ENCODE peak calls at places on chromosomes 4 and X, in five cellular contexts. M, I, L, V and D are unnamed samples.

GRCh38 chr4:175891231-175891630 is 79.2 kb upstream of the GPM6A start:
- DNase-seq in L (no peak), V (no peak), M (no peak), I (no peak), D (no peak)

GRCh38 chr4:73303711-73304110 is 45.1 kb upstream of the ANKRD17 start:
- DNase-seq in V (no peak), M (no peak), L (no peak), I (no peak), D (no peak)

GRCh38 chr4:119725688-119726330 is 97.2 kb upstream of the PDE5A start:
- DNase-seq in L (peak), V (peak), I (peak), M (peak), D (no peak)

GRCh38 chr4:77734928-77735327 is 84.2 kb downstream of the CNOT6L start:
- DNase-seq in I (no peak), L (peak), V (peak), M (peak), D (no peak)

GRCh38 chr4:48706741-48707140 is 73.3 kb downstream of the FRYL start:
- DNase-seq in V (no peak), I (no peak), M (no peak), L (no peak), D (no peak)

GRCh38 chrX:146396409-146396808 is 413.2 kb upstream of the CXorf51B start:
- DNase-seq in L (no peak), I (peak), M (no peak), V (no peak), D (no peak)

GRCh38 chr4:153154010-153154975 is 50.0 kb upstream of the TRIM2 start:
- DNase-seq in M (peak), L (no peak), V (peak), I (no peak), D (no peak)

GRCh38 chr4:139746430-139746829 is 80.8 kb downstream of the MGST2 start:
- DNase-seq in I (no peak), M (no peak), V (no peak), L (no peak), D (no peak)

GRCh38 chr4:44186096-44186849 is 262.3 kb downstream of the KCTD8 start:
- DNase-seq in M (no peak), V (no peak), I (peak), L (no peak), D (no peak)

GRCh38 chr4:103091601-103092223 is 7.9 kb downstream of the BDH2 start:
- DNase-seq in I (no peak), V (peak), M (peak), L (no peak), D (peak)

GRCh38 chrX:31057291-31057690 is 14.6 kb downstream of the FTHL17 start:
- DNase-seq in L (no peak), M (no peak), I (no peak), V (no peak), D (no peak)

GRCh38 chr4:145937021-145937861 is 1.4 kb downstream of the ZNF827 start:
- DNase-seq in M (peak), I (peak), L (no peak), V (peak), D (peak)

GRCh38 chrX:139931646-139932076 is 1.2 kb downstream of the ATP11C start:
- DNase-seq in L (no peak), M (no peak), V (no peak), I (no peak), D (no peak)

GRCh38 chrX:53071064-53071463 is 11.1 kb upstream of the TSPYL2 start:
- DNase-seq in I (no peak), L (no peak), V (no peak), M (no peak), D (no peak)

GRCh38 chr4:140448830-140449229 is 21.4 kb upstream of the CLGN start:
- DNase-seq in M (no peak), V (no peak), L (no peak), I (no peak), D (no peak)

GRCh38 chr4:139872274-139872673 is 206.7 kb downstream of the MGST2 start:
- DNase-seq in I (no peak), M (peak), V (peak), L (no peak), D (no peak)

GRCh38 chrX:40531056-40531826 is 49.5 kb upstream of the ATP6AP2 start:
- DNase-seq in V (no peak), I (no peak), M (no peak), L (no peak), D (no peak)

GRCh38 chr4:92235741-92236140 is 68.0 kb upstream of the GRID2 start:
- DNase-seq in L (no peak), V (no peak), I (no peak), M (peak), D (no peak)

GRCh38 chr4:8671712-8672290 is 79.2 kb downstream of the CPZ start:
- DNase-seq in I (no peak), M (no peak), V (no peak), L (no peak), D (no peak)

GRCh38 chrX:12955882-12956703 is 18.8 kb upstream of the TMSB4X start:
- DNase-seq in L (no peak), M (peak), V (peak), I (no peak), D (no peak)

GRCh38 chrX:21811832-21812231 is 27.6 kb upstream of the MBTPS2 start:
- DNase-seq in M (no peak), V (no peak), L (no peak), I (no peak), D (no peak)

GRCh38 chrX:29419774-29420553 is 795.4 kb upstream of the MAGEB2 start:
- DNase-seq in I (no peak), L (no peak), V (peak), M (peak), D (no peak)

GRCh38 chrX:53089224-53089842 is 4.6 kb upstream of the KANTR start:
- DNase-seq in L (no peak), I (no peak), M (peak), V (peak), D (no peak)

GRCh38 chr4:5753766-5754528 is 42.9 kb downstream of the EVC start:
- DNase-seq in M (peak), L (no peak), V (peak), I (no peak), D (no peak)

GRCh38 chr4:23305026-23305425 is 584.8 kb downstream of the PPARGC1A start:
- DNase-seq in L (no peak), V (peak), M (no peak), I (no peak), D (no peak)

GRCh38 chr4:125702406-125702805 is 387.7 kb downstream of the FAT4 start:
- DNase-seq in L (no peak), M (peak), V (no peak), I (no peak), D (no peak)

GRCh38 chr4:29046716-29047115 is 1673.5 kb upstream of the PCDH7 start:
- DNase-seq in M (peak), I (no peak), V (peak), L (no peak), D (no peak)

GRCh38 chr4:48275247-48275646 is 5.6 kb upstream of the TEC start:
- DNase-seq in M (peak), I (no peak), L (no peak), V (peak), D (no peak)

GRCh38 chrX:47283015-47283771 is 50.4 kb downstream of the USP11 start:
- DNase-seq in V (no peak), M (peak), I (no peak), L (no peak), D (no peak)

GRCh38 chrX:129998006-129998405 is 15.6 kb downstream of the BCORL1 start:
- DNase-seq in M (no peak), I (no peak), V (no peak), L (no peak), D (no peak)

GRCh38 chr4:145732001-145732400 is 52.1 kb downstream of the C4orf51 start:
- DNase-seq in L (no peak), I (no peak), V (peak), M (no peak), D (no peak)

GRCh38 chr4:151324449-151325319 is 721 bp downstream of the SH3D19 start:
- DNase-seq in L (peak), I (peak), M (peak), V (peak), D (peak)

GRCh38 chr4:170776983-170777382 is 687.2 kb upstream of the AADAT start:
- DNase-seq in V (no peak), M (no peak), I (no peak), L (no peak), D (no peak)

GRCh38 chr4:126776361-126776760 is 856.4 kb upstream of the INTU start:
- DNase-seq in M (no peak), L (no peak), I (no peak), V (no peak), D (no peak)

GRCh38 chr4:149166365-149166764 is 649.3 kb downstream of the IQCM start:
- DNase-seq in V (no peak), I (no peak), L (no peak), M (no peak), D (no peak)

GRCh38 chr4:105088110-105088879 is 58.4 kb upstream of the TET2 start:
- DNase-seq in L (peak), V (peak), I (peak), M (peak), D (no peak)

GRCh38 chr4:86926428-86927086 is 8.3 kb upstream of the AFF1 start:
- DNase-seq in V (no peak), M (peak), L (no peak), I (peak), D (no peak)

GRCh38 chr4:86934147-86934771 is 552 bp upstream of the AFF1 start:
- DNase-seq in M (no peak), L (no peak), I (no peak), V (no peak), D (no peak)

GRCh38 chr4:86924805-86925204 is 10.0 kb upstream of the AFF1 start:
- DNase-seq in M (peak), I (peak), L (no peak), V (peak), D (no peak)

GRCh38 chr4:86927843-86928395 is 6.9 kb upstream of the AFF1 start:
- DNase-seq in V (peak), L (no peak), I (peak), M (peak), D (no peak)

DNA sequence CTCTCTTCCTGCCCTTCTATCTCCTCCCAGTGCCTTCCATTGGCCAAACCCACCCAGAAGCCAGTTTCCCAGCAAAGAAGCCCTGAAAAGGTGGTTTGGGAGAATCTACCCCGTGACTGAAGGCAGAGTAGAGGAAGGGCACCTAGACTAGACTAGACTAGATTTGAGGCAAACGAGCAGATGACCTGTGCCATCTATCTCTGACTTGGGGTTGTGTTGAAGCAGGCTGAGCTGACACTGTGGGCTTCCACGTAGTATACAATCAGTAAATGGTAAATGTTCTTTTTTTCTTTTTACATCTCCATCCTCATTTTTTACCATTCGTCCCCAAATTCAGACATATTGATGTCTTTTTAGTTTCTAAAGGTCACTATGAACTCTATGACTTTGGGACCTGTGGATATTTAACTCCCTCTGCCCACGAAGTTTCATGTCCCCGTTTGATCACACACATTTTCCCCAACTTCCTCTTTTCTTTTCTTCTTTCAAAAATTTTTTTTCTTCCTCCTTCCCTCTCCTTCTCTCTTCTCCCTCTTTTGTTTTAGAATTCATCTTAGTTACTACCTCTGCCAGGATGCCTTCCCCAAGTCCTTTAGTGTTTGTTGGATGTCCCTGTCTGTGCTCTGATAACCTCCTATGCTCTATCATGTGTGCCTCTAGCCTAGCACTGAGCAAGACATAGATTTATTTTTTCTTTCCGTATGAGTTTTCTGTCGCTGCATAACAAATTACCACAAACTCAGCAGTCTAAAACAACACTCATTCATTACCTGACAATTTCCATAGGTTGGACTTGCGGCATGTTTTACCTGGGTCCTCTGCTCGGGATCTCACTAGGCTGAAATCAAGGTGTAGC is 6.2 kb upstream of the AFF1 start:
- DNase-seq in V (no peak), L (no peak), M (no peak), I (peak), D (no peak)
- H2BK5ac ChIP-seq in V (peak), L (no peak), M (peak), I (no peak), D (no peak)

GRCh38 chr4:40196724-40197281 is at the start of gene RHOH:
- DNase-seq in L (no peak), I (no peak), M (no peak), V (no peak), D (no peak)
- H2BK15ac ChIP-seq in L (no peak), I (no peak), M (no peak), V (no peak), D (no peak)

GRCh38 chrX:112840382-112841113 is at the start of gene AMOT:
- DNase-seq in L (peak), M (peak), I (peak), V (peak), D (peak)

GRCh38 chrX:112837531-112837930 is 3.1 kb downstream of the AMOT start:
- DNase-seq in L (no peak), I (no peak), M (no peak), V (no peak), D (peak)

GRCh38 chrX:112841820-112842157 is 1.2 kb upstream of the AMOT start:
- DNase-seq in M (no peak), I (no peak), V (no peak), L (no peak), D (no peak)

GRCh38 chrX:112841114-112841819 is 636 bp upstream of the AMOT start:
- DNase-seq in V (peak), M (peak), L (peak), I (peak), D (peak)

DNA sequence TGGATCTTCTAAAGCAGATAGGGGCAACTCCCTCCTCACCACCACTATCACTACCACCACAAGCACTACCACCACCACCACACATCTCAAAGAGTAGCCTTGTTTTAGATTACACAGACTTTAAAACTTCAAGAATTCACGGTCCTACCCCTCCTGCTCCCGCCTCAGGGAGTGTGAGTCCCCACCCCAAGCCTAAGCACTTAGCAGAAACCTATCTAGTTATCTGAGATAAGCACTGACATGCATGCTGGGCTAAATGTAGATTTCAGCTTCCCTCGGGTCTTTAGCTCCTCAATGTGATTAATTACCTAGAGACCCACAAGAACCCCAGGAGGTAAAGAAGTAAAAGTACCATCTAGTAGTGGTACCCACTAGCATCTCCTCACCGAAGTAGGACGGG is 775 bp downstream of the AMOT start:
- DNase-seq in V (no peak), M (no peak), I (no peak), L (no peak), D (no peak)
- H4K91ac ChIP-seq in V (no peak), M (no peak), I (no peak), L (no peak), D (no peak)

GRCh38 chr4:3480528-3481112 is 17.5 kb downstream of the DOK7 start:
- DNase-seq in I (peak), M (peak), L (peak), V (peak), D (peak)
- H2BK5ac ChIP-seq in I (no peak), M (no peak), L (peak), V (peak), D (peak)